ENCODE peak calls at places on chromosomes 6 and 20, in five cellular contexts. Y is mesendoderm, D is H1, L is IMR-90, U is neuronal stem cell. C is an unnamed sample.

GRCh38 chr20:38290829-38291581 is 13.0 kb upstream of the BPI start:
- DNase-seq in Y (peak; percentile 94), D (peak; percentile 74), L (peak; percentile 95), U (no peak), C (peak; percentile 92)

GRCh38 chr6:69026243-69026642 is 391.2 kb downstream of the ADGRB3 start:
- DNase-seq in Y (peak; percentile 51), D (no peak), L (peak; percentile 15), U (no peak), C (peak; percentile 44)

GRCh38 chr6:33987531-33988021 is 158.3 kb downstream of the GRM4 start:
- DNase-seq in Y (no peak), D (peak; percentile 32), L (no peak), U (no peak), C (no peak)

GRCh38 chr6:56364482-56365313 is 117.3 kb upstream of the COL21A1 start:
- DNase-seq in Y (no peak), D (no peak), L (peak; percentile 78), U (no peak), C (peak; percentile 56)

GRCh38 chr6:36245572-36246031 is 24.3 kb upstream of the PNPLA1 start:
- DNase-seq in Y (peak; percentile 51), D (peak; percentile 83), L (no peak), U (no peak), C (no peak)

GRCh38 chr6:148737806-148738205 is 9.0 kb upstream of the UST start:
- DNase-seq in Y (no peak), D (no peak), L (no peak), U (no peak), C (no peak)

GRCh38 chr6:112936476-112936875 is 589.3 kb downstream of the RFPL4B start:
- DNase-seq in Y (no peak), D (no peak), L (peak; percentile 72), U (no peak), C (no peak)

GRCh38 chr20:44461142-44461802 is 14.4 kb upstream of the TTPAL start:
- DNase-seq in Y (no peak), D (no peak), L (no peak), U (no peak), C (no peak)

GRCh38 chr6:79525272-79526100 is 11.7 kb downstream of the LCA5 start:
- DNase-seq in Y (peak; percentile 35), D (no peak), L (peak; percentile 47), U (no peak), C (no peak)

GRCh38 chr20:58086763-58087566 is 141.5 kb downstream of the ANKRD60 start:
- DNase-seq in Y (peak; percentile 58), D (peak; percentile 67), L (peak; percentile 27), U (peak; percentile 55), C (no peak)

GRCh38 chr6:86712039-86712438 is 225.3 kb upstream of the HTR1E start:
- DNase-seq in Y (no peak), D (no peak), L (no peak), U (no peak), C (no peak)

GRCh38 chr6:30263734-30264133 is 50.5 kb upstream of the TRIM26 start:
- DNase-seq in Y (peak; percentile 63), D (no peak), L (peak; percentile 72), U (no peak), C (peak; percentile 54)

GRCh38 chr6:137740967-137741761 is 125.9 kb upstream of the TNFAIP3 start:
- DNase-seq in Y (peak; percentile 33), D (peak; percentile 48), L (no peak), U (no peak), C (no peak)

GRCh38 chr6:161038229-161039003 is 46.8 kb downstream of the MAP3K4 start:
- DNase-seq in Y (no peak), D (no peak), L (peak; percentile 96), U (no peak), C (peak; percentile 95)

GRCh38 chr6:123838612-123839279 is 35.1 kb downstream of the NKAIN2 start:
- DNase-seq in Y (peak; percentile 6), D (no peak), L (no peak), U (no peak), C (no peak)

GRCh38 chr6:15065603-15066002 is 180.3 kb upstream of the JARID2 start:
- DNase-seq in Y (no peak), D (no peak), L (peak; percentile 85), U (no peak), C (peak; percentile 76)

GRCh38 chr6:142301421-142302391 is at the start of gene ADGRG6:
- DNase-seq in Y (peak; percentile 77), D (peak; percentile 82), L (peak; percentile 28), U (peak; percentile 57), C (peak; percentile 54)

GRCh38 chr6:65259080-65259479 is 447.9 kb downstream of the EYS start:
- DNase-seq in Y (peak; percentile 60), D (no peak), L (peak; percentile 27), U (no peak), C (peak; percentile 69)

GRCh38 chr20:33570743-33571142 is 80.8 kb downstream of the CBFA2T2 start:
- DNase-seq in Y (no peak), D (no peak), L (no peak), U (no peak), C (no peak)

GRCh38 chr6:9621276-9621675 is 793.6 kb downstream of the TFAP2A start:
- DNase-seq in Y (no peak), D (no peak), L (peak; percentile 59), U (no peak), C (no peak)

GRCh38 chr6:53325785-53326184 is 23.0 kb downstream of the ELOVL5 start:
- DNase-seq in Y (no peak), D (no peak), L (no peak), U (no peak), C (no peak)

GRCh38 chr20:50980851-50981713 is 22.5 kb downstream of the MOCS3 start:
- DNase-seq in Y (peak; percentile 71), D (peak; percentile 82), L (peak; percentile 75), U (peak; percentile 72), C (peak; percentile 79)

GRCh38 chr6:106125925-106126435 is 39.8 kb downstream of the PRDM1 start:
- DNase-seq in Y (no peak), D (no peak), L (no peak), U (no peak), C (no peak)

GRCh38 chr6:52910091-52910490 is 593 bp upstream of the GSTA3 start:
- DNase-seq in Y (peak; percentile 64), D (no peak), L (no peak), U (no peak), C (no peak)

GRCh38 chr6:137240168-137240567 is 21.0 kb upstream of the IFNGR1 start:
- DNase-seq in Y (no peak), D (no peak), L (peak; percentile 83), U (no peak), C (peak; percentile 94)

GRCh38 chr6:150599199-150600002 is at the start of gene PLEKHG1:
- DNase-seq in Y (peak; percentile 83), D (peak; percentile 80), L (no peak), U (peak; percentile 53), C (peak; percentile 16)

GRCh38 chr20:45223136-45223535 is 2.0 kb downstream of the SEMG2 start:
- DNase-seq in Y (no peak), D (no peak), L (no peak), U (no peak), C (no peak)

DNA sequence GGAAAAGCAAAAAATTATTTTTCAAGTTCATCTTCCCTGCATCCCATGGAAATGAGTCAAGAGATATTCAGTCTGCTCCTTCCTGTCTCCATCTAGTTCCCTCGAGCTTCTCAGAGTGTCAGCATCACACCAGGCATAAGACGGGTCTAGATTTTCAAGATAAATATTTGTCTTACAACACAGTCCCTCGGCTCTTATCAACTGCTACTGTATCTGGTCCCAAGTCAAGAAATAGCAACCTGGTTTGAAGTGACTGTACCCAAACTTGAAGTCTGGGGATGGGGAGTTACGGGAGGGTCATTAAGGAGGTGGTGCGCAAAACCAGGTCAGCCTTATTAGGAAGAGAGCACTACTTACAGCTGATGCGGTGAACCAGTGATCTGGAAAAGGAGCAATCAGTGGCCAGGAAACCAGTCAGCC is 29.8 kb downstream of the ZMYND8 start:
- DNase-seq in Y (no peak), D (no peak), L (peak; percentile 85), U (no peak), C (peak; percentile 83)
- H2BK15ac ChIP-seq in Y (no peak overlapping the region), D (peak overlapping the region; percentile 82), L (peak overlapping the region; percentile 53), U (no peak overlapping the region), C (no peak overlapping the region)

GRCh38 chr6:166540631-166541331 is 45.7 kb downstream of the RAMACL start:
- DNase-seq in Y (no peak), D (no peak), L (peak; percentile 17), U (no peak), C (no peak)
- H3K9ac ChIP-seq in Y (no peak overlapping the region), D (no peak overlapping the region), L (no peak overlapping the region), U (no peak overlapping the region), C (no peak overlapping the region)

DNA sequence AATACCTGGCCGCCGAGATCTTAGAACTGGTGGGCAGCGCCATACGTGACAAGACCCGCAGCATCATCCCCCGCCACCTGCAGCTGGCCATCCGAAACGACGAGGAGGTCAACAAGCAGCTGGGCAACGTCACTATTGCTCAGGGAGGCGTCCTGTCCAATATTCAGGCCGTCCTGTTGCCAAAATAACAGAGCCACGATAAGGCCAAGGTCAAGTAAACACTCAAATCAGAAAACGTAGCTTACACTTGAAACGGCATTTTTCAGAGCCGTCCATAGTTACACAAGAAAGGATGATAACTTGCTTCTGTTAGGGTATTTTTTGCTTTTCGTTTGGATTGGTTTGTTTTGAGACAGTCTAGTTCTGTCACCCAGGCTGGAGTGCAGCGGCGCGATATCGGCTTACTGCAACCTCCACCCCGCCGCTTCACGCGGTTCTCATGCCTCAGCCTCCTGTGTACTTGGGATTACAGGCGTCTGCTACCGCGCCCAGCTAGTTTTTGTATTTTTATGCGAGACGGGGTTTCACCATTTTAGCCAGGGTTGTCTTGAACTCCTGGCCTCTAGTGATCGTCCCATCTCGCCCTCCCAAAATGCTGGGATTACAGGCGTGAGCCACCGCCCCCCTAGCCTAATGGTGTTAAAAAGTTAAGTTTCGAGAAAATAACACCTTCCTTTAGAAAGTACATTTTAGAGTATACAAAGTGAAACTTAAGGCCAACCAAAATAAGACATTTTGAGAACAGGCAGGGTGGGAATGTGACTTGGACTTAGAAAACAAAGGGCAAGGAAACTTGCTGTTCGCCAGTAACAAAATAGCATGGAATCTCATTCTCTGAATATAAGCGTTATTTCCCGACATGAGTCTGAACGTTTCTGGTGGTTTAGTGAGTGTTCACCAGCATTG is 42.8 kb upstream of the HFE start:
- DNase-seq in Y (no peak), D (no peak), L (peak; percentile 20), U (no peak), C (no peak)
- H3K4me3 ChIP-seq in Y (peak overlapping the region; percentile 47), D (no peak overlapping the region), L (peak overlapping the region; percentile 63), U (peak overlapping the region; percentile 80), C (no peak overlapping the region)

DNA sequence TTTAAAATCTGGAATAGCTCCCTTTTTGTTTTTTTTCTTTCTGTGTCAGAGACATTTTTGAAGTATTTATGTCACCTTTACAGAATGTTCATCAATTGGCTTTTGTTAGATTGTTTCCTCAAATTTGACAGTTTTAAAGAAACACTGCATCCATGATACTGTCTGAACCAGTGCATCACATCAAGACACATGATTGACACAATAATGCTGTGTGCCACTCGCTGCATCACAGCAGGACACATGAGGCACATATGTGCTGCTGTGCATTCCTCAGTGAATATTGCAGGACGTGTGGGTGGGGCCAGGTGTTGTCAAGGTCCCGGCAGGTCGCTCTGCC is 37.4 kb downstream of the ERMARD start:
- DNase-seq in Y (no peak), D (no peak), L (no peak), U (no peak), C (no peak)
- H2BK15ac ChIP-seq in Y (no peak overlapping the region), D (no peak overlapping the region), L (no peak overlapping the region), U (no peak overlapping the region), C (no peak overlapping the region)

C was measured in mesenchymal stem cell.